ENCODE peak calls at places on chromosomes 11 and 22, in ten cellular contexts. W is transverse colon, G is sigmoid colon, E is vagina, A is stomach, B is GM12878, L is GM12891, Z is K562, D is breast epithelium, T is spleen. R is an unnamed sample.
A peak's percentile ranks its signal among the peaks of the same experiment; 100 is the strongest.

GRCh38 chr11:35112846-35113105 is 26.2 kb upstream of the CD44 start:
- DNase-seq in W (no peak), G (no peak), E (no peak), A (no peak), B (no peak), L (no peak), Z (no peak), D (no peak), T (no peak), R (no peak)

GRCh38 chr11:124170801-124171586 is 12.2 kb upstream of the OR10D3 start:
- DNase-seq in W (no peak), G (no peak), E (no peak), A (no peak), B (no peak), L (no peak), Z (peak; percentile 60), D (no peak), T (no peak), R (no peak)

GRCh38 chr22:37989146-37990045 is 5.0 kb upstream of the SOX10 start:
- DNase-seq in W (no peak), G (no peak), E (no peak), A (no peak), B (no peak), L (no peak), Z (no peak), D (no peak), T (no peak), R (no peak)

GRCh38 chr11:18495703-18496102 is 31.0 kb downstream of the TSG101 start:
- DNase-seq in W (no peak), G (no peak), E (no peak), A (no peak), B (no peak), L (no peak), Z (no peak), D (no peak), T (no peak), R (no peak)

GRCh38 chr11:73761403-73761945 is 600 bp upstream of the RAB6A start:
- DNase-seq in W (peak; percentile 28), G (no peak), E (no peak), A (no peak), B (no peak), L (no peak), Z (no peak), D (no peak), T (peak; percentile 83), R (no peak)

GRCh38 chr22:19806213-19807160 is 45.9 kb downstream of the TBX1 start:
- DNase-seq in W (peak; percentile 92), G (peak; percentile 70), E (no peak), A (peak; percentile 86), B (no peak), L (no peak), Z (peak; percentile 97), D (peak; percentile 71), T (peak; percentile 70), R (no peak)

GRCh38 chr22:19896665-19897355 is 42.1 kb upstream of the GNB1L start:
- DNase-seq in W (no peak), G (no peak), E (no peak), A (no peak), B (no peak), L (no peak), Z (no peak), D (no peak), T (peak; percentile 67), R (no peak)

GRCh38 chr11:113048820-113049555 is 87.8 kb downstream of the NCAM1 start:
- DNase-seq in W (no peak), G (no peak), E (no peak), A (no peak), B (no peak), L (no peak), Z (no peak), D (no peak), T (no peak), R (no peak)

GRCh38 chr11:69311767-69312385 is 17.9 kb downstream of the MYEOV start:
- DNase-seq in W (no peak), G (peak; percentile 48), E (no peak), A (no peak), B (no peak), L (no peak), Z (no peak), D (no peak), T (peak; percentile 88), R (no peak)

GRCh38 chr11:59183768-59184167 is 11.8 kb downstream of the DTX4 start:
- DNase-seq in W (no peak), G (peak; percentile 73), E (no peak), A (no peak), B (no peak), L (no peak), Z (no peak), D (no peak), T (no peak), R (no peak)

GRCh38 chr11:124276081-124276480 is 19.9 kb downstream of the OR8G5 start:
- DNase-seq in W (no peak), G (no peak), E (no peak), A (no peak), B (no peak), L (no peak), Z (peak; percentile 30), D (no peak), T (no peak), R (no peak)

GRCh38 chr11:115548878-115549528 is 44.8 kb upstream of the CADM1 start:
- DNase-seq in W (peak; percentile 36), G (no peak), E (no peak), A (peak; percentile 46), B (no peak), L (no peak), Z (no peak), D (no peak), T (no peak), R (no peak)

GRCh38 chr11:85236211-85236610 is 390.9 kb downstream of the DLG2 start:
- DNase-seq in W (no peak), G (no peak), E (no peak), A (no peak), B (no peak), L (no peak), Z (no peak), D (no peak), T (no peak), R (no peak)

GRCh38 chr22:46077669-46078099 is 72.6 kb upstream of the PPARA start:
- DNase-seq in W (peak; percentile 8), G (peak; percentile 80), E (no peak), A (peak; percentile 25), B (no peak), L (no peak), Z (no peak), D (no peak), T (peak; percentile 43), R (no peak)
- TF ChIP-seq POLR2A in W (no peak), G (no peak), E (no peak), A (no peak), B (no peak), L (no peak), Z (no peak), D (no peak), T (no peak), R (no peak)

DNA sequence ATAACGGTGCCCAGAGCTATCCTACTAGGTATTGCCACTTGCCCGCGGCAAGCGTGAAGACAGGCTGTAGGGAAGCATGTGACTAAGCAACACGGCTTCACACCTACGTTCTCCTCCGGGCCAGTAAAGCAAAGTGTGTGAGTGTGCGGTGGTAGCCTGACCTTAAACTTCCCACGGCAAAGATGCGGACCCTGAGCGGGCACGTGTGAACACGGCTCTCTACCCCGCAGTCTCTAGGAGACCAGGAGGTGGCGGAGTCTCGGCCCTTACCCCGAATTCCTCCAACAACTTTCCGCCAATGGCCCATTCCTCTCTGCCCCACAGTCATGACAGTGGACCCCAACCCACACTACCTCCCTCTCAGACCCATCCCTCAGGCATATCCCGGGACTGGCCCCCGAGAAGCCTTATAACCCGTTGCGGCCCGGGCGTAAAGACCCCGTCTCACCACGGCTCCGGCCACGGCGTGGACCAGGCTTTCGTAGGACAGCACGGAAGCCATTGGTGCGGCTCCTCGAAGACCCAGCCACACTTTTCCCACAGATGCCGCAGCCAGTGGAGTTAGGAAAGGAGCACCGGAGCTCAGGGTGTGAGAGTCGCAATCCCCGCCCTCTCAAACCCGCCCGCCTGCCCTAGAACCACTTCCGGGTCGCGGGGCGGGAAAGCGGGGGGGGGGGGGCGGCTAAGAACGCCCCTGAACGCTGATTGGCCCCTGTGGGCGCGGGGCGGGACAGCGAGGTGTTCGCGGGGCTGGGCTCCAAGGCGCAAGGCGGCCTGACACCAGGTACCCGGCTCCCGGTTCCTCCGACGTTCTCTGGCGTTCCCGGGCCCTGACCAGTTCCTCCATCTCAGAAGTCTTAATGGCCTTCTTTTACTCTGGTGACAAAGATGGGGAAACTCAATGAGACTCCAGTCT is at the start of gene SLC25A17:
- DNase-seq in W (peak; percentile 93), G (peak; percentile 94), E (no peak), A (peak; percentile 93), B (peak; percentile 39), L (peak; percentile 90), Z (peak; percentile 95), D (peak; percentile 87), T (peak; percentile 97), R (peak; percentile 99)
- TF ChIP-seq POLR2AphosphoS5 in W (peak; percentile 35), G (peak; percentile 72), E (no peak), A (peak; percentile 28), B (peak; percentile 73), L (peak; percentile 32), Z (peak; percentile 61), D (peak; percentile 66), T (peak; percentile 87), R (peak; percentile 81)

GRCh38 chr22:43199541-43199940 is 12.6 kb upstream of the TTLL12 start:
- DNase-seq in W (no peak), G (no peak), E (no peak), A (no peak), B (no peak), L (no peak), Z (no peak), D (no peak), T (no peak), R (no peak)

GRCh38 chr22:43200031-43200430 is 13.1 kb upstream of the TTLL12 start:
- DNase-seq in W (no peak), G (no peak), E (no peak), A (no peak), B (no peak), L (no peak), Z (no peak), D (no peak), T (no peak), R (no peak)

GRCh38 chr22:43198936-43199335 is 12.0 kb upstream of the TTLL12 start:
- DNase-seq in W (no peak), G (no peak), E (no peak), A (no peak), B (no peak), L (no peak), Z (no peak), D (no peak), T (no peak), R (no peak)

GRCh38 chr22:43201486-43202219 is 14.7 kb upstream of the TTLL12 start:
- DNase-seq in W (no peak), G (no peak), E (no peak), A (no peak), B (no peak), L (no peak), Z (no peak), D (no peak), T (no peak), R (no peak)

GRCh38 chr22:43200555-43200954 is 13.6 kb upstream of the TTLL12 start:
- DNase-seq in W (no peak), G (no peak), E (no peak), A (no peak), B (no peak), L (no peak), Z (no peak), D (no peak), T (no peak), R (no peak)
- TF ChIP-seq POLR2A in W (no peak), G (no peak), E (no peak), A (no peak), B (no peak), L (no peak), Z (no peak), D (no peak), T (no peak), R (no peak)

GRCh38 chr22:35839811-35840739 is 122.4 kb downstream of the APOL5 start:
- DNase-seq in W (peak; percentile 86), G (peak; percentile 94), E (no peak), A (peak; percentile 72), B (no peak), L (no peak), Z (peak; percentile 84), D (peak; percentile 83), T (peak; percentile 76), R (peak; percentile 98)
- TF ChIP-seq POLR2AphosphoS5 in W (peak; percentile 40), G (peak; percentile 77), E (peak; percentile 44), A (peak; percentile 36), B (no peak), L (no peak), Z (no peak), D (peak; percentile 42), T (peak; percentile 69), R (peak; percentile 75)